ENCODE peak calls at places on chromosomes 13 and 19, in four cellular contexts. S is H9, N is H1, V is trophoblast cell. K is an unnamed sample.

GRCh38 chr13:84834201-84834600 is 951.9 kb upstream of the SLITRK1 start:
- DNase-seq in S (no peak), N (no peak), V (no peak), K (no peak)

GRCh38 chr13:37495046-37495445 is 103.5 kb downstream of the POSTN start:
- DNase-seq in S (no peak), N (no peak), V (no peak), K (no peak)

GRCh38 chr19:58328999-58329398 is 2.2 kb downstream of the ZSCAN22 start:
- DNase-seq in S (peak; percentile 77), N (peak; percentile 27), V (no peak), K (peak; percentile 81)

GRCh38 chr19:16899566-16900075 is 10.8 kb downstream of the F2RL3 start:
- DNase-seq in S (peak; percentile 81), N (no peak), V (peak; percentile 63), K (peak; percentile 70)

GRCh38 chr19:15331419-15332310 is 674 bp downstream of the BRD4 start:
- DNase-seq in S (peak; percentile 39), N (no peak), V (peak; percentile 67), K (peak; percentile 47)

GRCh38 chr19:16509141-16510061 is 13.2 kb downstream of the C19orf44 start:
- DNase-seq in S (no peak), N (no peak), V (peak; percentile 68), K (no peak)

GRCh38 chr19:41392775-41393174 is 4.4 kb downstream of the EXOSC5 start:
- DNase-seq in S (no peak), N (no peak), V (no peak), K (no peak)

GRCh38 chr13:26011996-26012688 is 39.7 kb downstream of the SHISA2 start:
- DNase-seq in S (no peak), N (no peak), V (no peak), K (no peak)

GRCh38 chr19:52533901-52534300 is 6.4 kb downstream of the ZNF808 start:
- DNase-seq in S (no peak), N (no peak), V (peak; percentile 98), K (peak; percentile 45)

GRCh38 chr13:38166121-38166520 is 183.5 kb upstream of the UFM1 start:
- DNase-seq in S (no peak), N (no peak), V (no peak), K (no peak)

GRCh38 chr13:28273919-28274318 is 135.6 kb downstream of the PAN3 start:
- DNase-seq in S (no peak), N (no peak), V (no peak), K (peak; percentile 67)

GRCh38 chr13:48094781-48095502 is at the start of gene MED4:
- DNase-seq in S (peak; percentile 96), N (peak; percentile 78), V (peak; percentile 100), K (peak; percentile 96)
- H4K8ac ChIP-seq in S (no peak within 1 kb of the TSS), N (peak within 1 kb of the TSS; percentile 94), V (peak within 1 kb of the TSS; percentile 72), K (peak within 1 kb of the TSS; percentile 78)

DNA sequence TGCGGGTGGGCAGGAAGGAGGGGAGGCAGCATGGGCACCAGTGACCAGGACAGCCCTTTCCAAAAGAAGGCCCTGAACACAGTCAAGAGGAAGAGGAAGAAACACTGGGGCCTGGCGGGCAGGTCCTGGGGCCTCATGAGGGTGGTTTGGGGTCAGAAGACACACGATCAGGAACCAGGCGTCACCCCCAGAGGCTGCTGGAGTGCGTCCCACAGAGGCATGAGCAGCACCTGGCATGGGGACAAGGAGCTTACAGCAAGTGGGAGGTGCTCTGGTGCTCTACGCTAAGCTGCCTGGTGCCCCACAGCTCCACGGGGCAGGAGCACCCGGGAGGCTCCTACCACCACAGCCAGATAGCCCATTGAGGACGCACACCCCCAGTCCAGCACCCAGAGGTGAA is 20.0 kb downstream of the ELL start:
- DNase-seq in S (no peak), N (no peak), V (no peak), K (no peak)
- H3K79me2 ChIP-seq in S (no peaks in the 10 kb centered on the region), N (peaks cover 59% of the 10 kb centered on the region), V (peaks cover 9% of the 10 kb centered on the region), K (peaks cover 48% of the 10 kb centered on the region)

GRCh38 chr19:4327877-4328242 is 10.8 kb downstream of the STAP2 start:
- DNase-seq in S (no peak), N (no peak), V (peak; percentile 68), K (no peak)
- H4K8ac ChIP-seq in S (no peak overlapping the region), N (peak overlapping the region; percentile 21), V (peak overlapping the region; percentile 22), K (no peak overlapping the region)

GRCh38 chr19:44887648-44888047 is 3.4 kb upstream of the TOMM40 start:
- DNase-seq in S (no peak), N (no peak), V (no peak), K (no peak)

GRCh38 chr19:44883962-44884361 is 7.1 kb upstream of the TOMM40 start:
- DNase-seq in S (no peak), N (no peak), V (peak; percentile 84), K (no peak)

GRCh38 chr19:44884566-44884965 is 6.5 kb upstream of the TOMM40 start:
- DNase-seq in S (no peak), N (no peak), V (peak; percentile 64), K (no peak)

GRCh38 chr19:44889830-44890365 is 1.2 kb upstream of the TOMM40 start:
- DNase-seq in S (no peak), N (no peak), V (no peak), K (no peak)

DNA sequence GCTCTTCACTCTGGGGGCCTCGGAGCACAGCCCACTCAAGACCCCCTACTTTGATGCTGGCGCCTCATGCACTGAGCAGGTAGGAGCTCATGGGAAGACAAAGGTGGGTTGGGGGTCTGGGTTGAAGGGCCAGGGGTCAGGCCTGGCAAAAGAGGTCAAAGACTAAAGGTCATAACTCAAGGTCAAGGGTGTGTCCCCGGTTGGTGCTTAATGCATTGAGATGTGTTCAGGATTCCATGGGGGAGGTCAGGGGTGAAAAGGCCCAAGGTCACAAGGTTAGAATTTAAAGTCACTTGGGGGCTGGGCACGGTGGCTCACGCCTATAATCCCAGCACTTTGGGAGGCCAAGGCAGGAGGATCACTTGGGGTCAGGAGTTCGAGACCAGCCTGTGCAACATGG is 4.9 kb upstream of the TOMM40 start:
- DNase-seq in S (no peak), N (no peak), V (no peak), K (no peak)
- H3K79me2 ChIP-seq in S (no peaks in the 10 kb centered on the region), N (no peaks in the 10 kb centered on the region), V (peaks cover under 1% of the 10 kb centered on the region), K (no peaks in the 10 kb centered on the region)

GRCh38 chr19:10070730-10071446 is 15.2 kb upstream of the SHFL start:
- DNase-seq in S (peak; percentile 92), N (no peak), V (no peak), K (no peak)
- H4K8ac ChIP-seq in S (no peak overlapping the region), N (no peak overlapping the region), V (no peak overlapping the region), K (no peak overlapping the region)

GRCh38 chr13:41050041-41050440 is 11.3 kb upstream of the WBP4 start:
- DNase-seq in S (no peak), N (no peak), V (no peak), K (no peak)
- H3K79me2 ChIP-seq in S (no peaks in the 10 kb centered on the region), N (no peaks in the 10 kb centered on the region), V (no peaks in the 10 kb centered on the region), K (no peaks in the 10 kb centered on the region)